ENCODE peak calls at places on chromosome 7, in nine cellular contexts. P is tibial nerve, Q is tibial artery, W is GM12865, A is fibroblast of villous mesenchyme, M is cardiac fibroblast, R is OCI-LY7, N is choroid plexus epithelial cell, T is fibroblast of lung. I is an unnamed sample.
A peak's percentile ranks its signal among the peaks of the same experiment; 100 is the strongest.

GRCh38 chr7:24496031-24496430 is 77.2 kb upstream of the PALS2 start:
- DNase-seq in N (no peak), M (no peak), P (no peak), W (no peak), Q (no peak), A (no peak), R (no peak), T (no peak), I (no peak)

GRCh38 chr7:102973096-102973802 is 60.4 kb downstream of the LRRC17 start:
- DNase-seq in A (no peak), T (no peak), R (no peak), P (no peak), M (peak; percentile 91), N (peak; percentile 40), W (no peak), Q (peak; percentile 74), I (no peak)

GRCh38 chr7:138865843-138866242 is 67.8 kb upstream of the ATP6V0A4 start:
- DNase-seq in W (peak; percentile 38), M (no peak), N (peak; percentile 46), A (no peak), T (no peak), Q (no peak), R (peak; percentile 25), P (no peak), I (no peak)

GRCh38 chr7:50690541-50691011 is 92.1 kb downstream of the GRB10 start:
- DNase-seq in W (no peak), N (no peak), A (peak; percentile 42), P (no peak), M (peak; percentile 29), Q (no peak), T (no peak), R (no peak), I (no peak)

GRCh38 chr7:123725586-123726171 is 23.1 kb downstream of the WASL start:
- DNase-seq in M (no peak), N (no peak), W (no peak), R (no peak), P (no peak), T (no peak), A (no peak), Q (no peak), I (no peak)

GRCh38 chr7:23114854-23115253 is 9.3 kb downstream of the KLHL7 start:
- DNase-seq in P (no peak), R (no peak), A (no peak), N (no peak), Q (no peak), M (peak; percentile 33), T (no peak), W (no peak), I (no peak)

GRCh38 chr7:19051767-19052375 is 65.6 kb downstream of the TWIST1 start:
- DNase-seq in R (peak; percentile 50), Q (no peak), N (peak; percentile 63), A (peak; percentile 30), W (peak; percentile 45), P (peak; percentile 42), T (peak; percentile 54), M (peak; percentile 72), I (no peak)

GRCh38 chr7:42935861-42936260 is 3.7 kb downstream of the MRPL32 start:
- DNase-seq in N (no peak), T (peak; percentile 12), W (peak; percentile 67), M (no peak), R (no peak), P (no peak), Q (no peak), A (no peak), I (no peak)

GRCh38 chr7:95847061-95847460 is 74.7 kb downstream of the DYNC1I1 start:
- DNase-seq in P (no peak), N (no peak), W (no peak), M (no peak), T (no peak), A (no peak), Q (no peak), R (no peak), I (no peak)

GRCh38 chr7:146053492-146053891 is 63.1 kb upstream of the CNTNAP2 start:
- DNase-seq in R (no peak), A (no peak), Q (no peak), P (no peak), W (no peak), T (no peak), N (peak; percentile 21), M (peak; percentile 2), I (no peak)

GRCh38 chr7:133529861-133530260 is 277.0 kb downstream of the EXOC4 start:
- DNase-seq in Q (no peak), N (no peak), R (no peak), P (no peak), W (no peak), T (no peak), A (no peak), M (no peak), I (no peak)

DNA sequence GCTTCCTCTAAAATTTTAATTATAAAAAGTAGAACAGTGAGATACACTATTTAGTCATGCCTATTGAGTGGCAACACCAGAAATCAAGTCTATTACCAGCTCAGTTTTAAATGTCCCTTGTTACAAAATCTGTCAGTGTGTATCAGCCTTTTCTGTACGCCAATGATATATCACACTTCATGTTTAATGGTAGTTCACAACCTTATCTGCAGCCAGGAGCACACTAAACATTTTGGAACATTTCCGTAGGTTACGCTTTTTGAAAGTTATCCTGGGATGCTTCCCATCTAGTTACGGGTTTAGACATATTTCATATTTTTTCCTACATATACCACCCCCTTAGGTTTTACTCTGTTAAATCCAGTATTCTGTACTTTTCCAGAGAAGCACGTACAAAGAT is 5.4 kb downstream of the HNRNPA2B1 start:
- DNase-seq in P (no peak), N (no peak), R (no peak), T (no peak), A (no peak), W (no peak), Q (no peak), M (no peak), I (no peak)
- H3K4me3 ChIP-seq in P (no peak overlapping the region), N (no peak overlapping the region), R (peak overlapping the region; percentile 10), T (no peak overlapping the region), A (no peak overlapping the region), W (peak overlapping the region; percentile 80), Q (no peak overlapping the region), M (no peak overlapping the region), I (no peak overlapping the region)

DNA sequence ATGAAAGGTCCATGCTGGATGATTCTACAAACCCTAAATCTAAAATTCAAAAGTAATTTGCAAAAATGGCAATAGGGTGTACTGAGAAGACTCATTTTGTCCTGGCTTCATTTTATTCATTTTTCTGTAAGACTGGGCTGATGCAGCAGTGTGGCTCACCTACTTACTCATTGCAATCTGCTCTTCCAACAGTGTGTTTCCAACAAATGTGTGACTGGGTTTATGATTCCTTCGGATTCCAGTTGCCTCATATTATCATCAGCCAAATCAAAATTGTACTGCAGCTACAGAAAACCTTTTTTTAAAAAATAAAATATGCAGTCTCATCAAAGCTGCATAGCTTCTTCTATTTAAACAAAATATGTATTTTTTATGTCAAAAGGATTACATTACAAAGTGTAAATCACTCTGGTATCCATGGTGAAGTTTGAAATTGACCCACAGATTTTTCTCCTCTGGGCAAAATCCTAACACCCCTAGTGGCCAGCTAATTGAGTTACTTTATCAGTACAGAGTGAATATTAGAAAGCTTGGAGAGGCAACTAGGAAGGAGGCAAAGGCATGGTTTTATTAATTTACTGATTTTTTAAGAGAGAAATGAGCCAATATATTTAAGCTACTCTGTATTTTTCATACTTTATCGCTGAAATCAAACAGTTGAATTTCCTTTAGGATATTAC is 390.3 kb downstream of the MAGI2 start:
- DNase-seq in A (no peak), M (peak; percentile 3), N (no peak), R (no peak), W (no peak), P (no peak), Q (no peak), T (no peak), I (no peak)
- TF ChIP-seq CTCF in A (peak; percentile 36), M (no peak), N (peak; percentile 32), R (peak; percentile 39), W (no peak), P (no peak), Q (no peak), T (no peak), I (no peak)

GRCh38 chr7:112204776-112205347 is 1.3 kb downstream of the DOCK4 start:
- DNase-seq in M (peak; percentile 42), R (peak; percentile 37), N (peak; percentile 37), T (peak; percentile 31), W (no peak), Q (no peak), P (no peak), A (peak; percentile 25), I (no peak)

GRCh38 chr7:112205348-112206237 is 606 bp downstream of the DOCK4 start:
- DNase-seq in W (peak; percentile 53), T (peak; percentile 81), R (peak; percentile 45), N (peak; percentile 76), Q (peak; percentile 75), A (peak; percentile 78), P (peak; percentile 60), M (peak; percentile 74), I (no peak)

GRCh38 chr7:112207106-112207592 is 654 bp downstream of the ZNF277 start:
- DNase-seq in N (peak; percentile 24), W (peak; percentile 17), M (peak; percentile 17), R (peak; percentile 12), P (no peak), Q (no peak), T (no peak), A (peak; percentile 27), I (no peak)

GRCh38 chr7:112206238-112207105 is at the start of the genes DOCK4 and ZNF277:
- DNase-seq in A (peak; percentile 99), T (peak; percentile 99), M (peak; percentile 99), R (peak; percentile 99), W (peak; percentile 99), P (peak; percentile 99), Q (peak; percentile 100), N (peak; percentile 99), I (peak; percentile 92)

DNA sequence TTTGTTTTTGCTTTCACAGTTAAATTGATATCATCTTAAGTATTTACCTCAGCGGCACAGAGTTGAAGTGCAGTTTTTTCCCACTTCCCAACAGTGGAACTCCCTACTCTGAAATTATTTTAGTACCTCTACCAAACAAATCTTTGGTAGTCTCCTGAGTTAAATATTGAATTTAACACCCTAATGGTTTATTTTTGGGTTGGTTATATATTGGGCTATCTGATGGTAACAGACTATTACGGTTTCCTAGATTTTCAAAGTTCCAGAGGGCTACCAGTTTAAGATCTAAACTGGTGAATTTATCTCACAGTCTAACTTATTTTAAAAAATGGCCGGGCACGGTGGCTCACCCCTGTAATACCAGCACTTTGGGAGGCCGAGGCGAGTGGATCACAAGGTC is 1.3 kb downstream of the ZNF277 start:
- DNase-seq in N (no peak), A (no peak), R (no peak), M (no peak), P (no peak), T (no peak), W (no peak), Q (no peak), I (no peak)
- H3K4me3 ChIP-seq in N (no peak overlapping the region), A (no peak overlapping the region), R (peak overlapping the region; percentile 95), M (peak overlapping the region; percentile 95), P (no peak overlapping the region), T (no peak overlapping the region), W (peak overlapping the region; percentile 84), Q (peak overlapping the region; percentile 87), I (peak overlapping the region; percentile 95)

DNA sequence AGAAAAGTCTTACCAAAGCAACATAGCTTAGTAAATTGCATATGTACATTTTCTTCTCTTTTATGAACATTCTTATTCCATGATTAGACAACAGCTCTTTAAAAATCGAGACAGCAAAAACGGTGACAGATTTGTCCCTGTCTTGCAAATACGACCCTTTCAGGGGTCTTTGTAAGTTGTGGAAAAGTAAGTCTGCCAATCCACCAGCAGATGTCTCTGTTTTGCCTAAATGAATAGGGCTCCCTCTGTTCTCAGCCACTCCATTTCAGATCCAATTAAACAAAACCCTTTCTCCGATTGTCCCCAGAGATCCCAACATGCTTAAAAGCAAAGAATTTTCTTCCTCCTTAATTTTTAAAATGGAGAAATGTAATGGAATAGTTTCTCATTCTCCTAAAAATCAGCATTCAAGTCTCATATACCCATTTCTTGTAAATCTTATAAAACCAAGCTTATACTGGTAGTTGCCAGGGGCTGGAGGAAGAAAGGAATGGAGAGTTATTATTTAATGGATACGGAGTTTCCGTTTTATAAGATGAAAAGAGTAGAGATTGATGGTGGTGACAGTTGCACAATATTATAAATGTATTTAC is 61.0 kb upstream of the NFE2L3 start:
- DNase-seq in A (peak; percentile 77), W (peak; percentile 67), T (peak; percentile 84), M (peak; percentile 79), N (peak; percentile 88), Q (no peak), P (no peak), R (peak; percentile 76), I (peak; percentile 26)
- TF ChIP-seq CTCF in A (peak; percentile 76), W (peak; percentile 49), T (peak; percentile 76), M (peak; percentile 72), N (peak; percentile 86), Q (peak; percentile 42), P (peak; percentile 45), R (peak; percentile 98), I (peak; percentile 57)

I was measured in AG04449.